ENCODE peak calls at places on chromosome 7, in seven cellular contexts. X is activated T-helper 1 cell treated with anti-CD3 and anti-CD28 coated beads, Interleukin-12 subunit alpha, Interleukin-12 subunit beta, Interleukin-2, Interleukin-4 antibody, amounts not matched to agents 30 ng/mL and 10 ng/mL and 1 ng/mL, durations not matched to agents 14 hours and 24 hours and 36 hours; P is stimulated activated CD4-positive, alpha-beta T cell treated with anti-CD3 and anti-CD28 coated beads, Interleukin-2, amount 100 ng/mL, for 48 hours; J is endothelial cell; G is frontal cortex; Z is kidney epithelial cell; A is GM19239. N is an unnamed sample.

GRCh38 chr7:66145404-66145843 is 30.8 kb downstream of the CRCP start:
- DNase-seq in X (no peak), P (no peak), J (no peak), G (no peak), Z (no peak), A (no peak), N (no peak)

GRCh38 chr7:69722836-69723235 is 124.6 kb downstream of the AUTS2 start:
- DNase-seq in X (no peak), P (no peak), J (no peak), G (no peak), Z (no peak), A (no peak), N (no peak)

GRCh38 chr7:19623676-19624075 is 85.2 kb downstream of the POLR1F start:
- DNase-seq in X (no peak), P (no peak), J (no peak), G (no peak), Z (no peak), A (no peak), N (no peak)

GRCh38 chr7:99365318-99366141 is 9.0 kb upstream of the ARPC1B start:
- DNase-seq in X (peak), P (peak), J (peak), G (peak), Z (no peak), A (peak), N (peak)

GRCh38 chr7:85454904-85455303 is 268.0 kb upstream of the SEMA3D start:
- DNase-seq in X (no peak), P (no peak), J (no peak), G (no peak), Z (no peak), A (no peak), N (no peak)

GRCh38 chr7:52647046-52647445 is 388.4 kb upstream of the POM121L12 start:
- DNase-seq in X (no peak), P (no peak), J (no peak), G (no peak), Z (no peak), A (no peak), N (no peak)

GRCh38 chr7:2016761-2017482 is 215.8 kb downstream of the MAD1L1 start:
- DNase-seq in X (no peak), P (no peak), J (no peak), G (no peak), Z (no peak), A (no peak), N (no peak)

GRCh38 chr7:149422065-149422913 is 38.6 kb downstream of the ZNF777 start:
- DNase-seq in X (peak), P (peak), J (peak), G (peak), Z (peak), A (peak), N (peak)

GRCh38 chr7:44565097-44565794 is 8.5 kb downstream of the DDX56 start:
- DNase-seq in X (peak), P (peak), J (peak), G (peak), Z (no peak), A (peak), N (no peak)

GRCh38 chr7:39633563-39634550 is 10.5 kb downstream of the RALA start:
- DNase-seq in X (no peak), P (no peak), J (no peak), G (no peak), Z (no peak), A (no peak), N (no peak)

GRCh38 chr7:131010714-131011436 is 276.9 kb upstream of the KLF14 start:
- DNase-seq in X (no peak), P (no peak), J (no peak), G (no peak), Z (no peak), A (no peak), N (no peak)

GRCh38 chr7:151425670-151426075 is 14.3 kb downstream of the CRYGN start:
- DNase-seq in X (no peak), P (no peak), J (no peak), G (no peak), Z (no peak), A (no peak), N (no peak)

GRCh38 chr7:31758770-31759169 is 71.8 kb downstream of the PPP1R17 start:
- DNase-seq in X (no peak), P (no peak), J (no peak), G (no peak), Z (no peak), A (no peak), N (no peak)

GRCh38 chr7:85733163-85733915 is 546.5 kb upstream of the SEMA3D start:
- DNase-seq in X (no peak), P (no peak), J (no peak), G (no peak), Z (peak), A (no peak), N (no peak)

GRCh38 chr7:48279420-48279819 is 108.2 kb downstream of the ABCA13 start:
- DNase-seq in X (no peak), P (no peak), J (no peak), G (no peak), Z (no peak), A (no peak), N (no peak)

GRCh38 chr7:39592586-39592985 is 26.4 kb downstream of the YAE1 start:
- DNase-seq in X (no peak), P (no peak), J (no peak), G (no peak), Z (peak), A (no peak), N (no peak)

GRCh38 chr7:28174901-28175661 is 5.5 kb downstream of the JAZF1 start:
- DNase-seq in X (no peak), P (no peak), J (no peak), G (no peak), Z (no peak), A (no peak), N (no peak)

GRCh38 chr7:156124356-156124755 is 312.1 kb upstream of the SHH start:
- DNase-seq in X (no peak), P (no peak), J (no peak), G (no peak), Z (no peak), A (no peak), N (no peak)

GRCh38 chr7:142567201-142567600 is 182.1 kb upstream of the PRSS1 start:
- DNase-seq in X (no peak), P (no peak), J (no peak), G (no peak), Z (no peak), A (no peak), N (no peak)

GRCh38 chr7:72785166-72785955 is 42.6 kb downstream of the TYW1B start:
- DNase-seq in X (no peak), P (no peak), J (no peak), G (no peak), Z (peak), A (no peak), N (no peak)

GRCh38 chr7:16627236-16627635 is 18.3 kb downstream of the ANKMY2 start:
- DNase-seq in X (no peak), P (no peak), J (no peak), G (no peak), Z (no peak), A (no peak), N (no peak)

GRCh38 chr7:130937830-130938229 is 203.8 kb upstream of the KLF14 start:
- DNase-seq in X (no peak), P (no peak), J (no peak), G (no peak), Z (no peak), A (no peak), N (no peak)

GRCh38 chr7:38398725-38399321 is 125.4 kb upstream of the TARP start:
- DNase-seq in X (no peak), P (peak), J (peak), G (peak), Z (no peak), A (peak), N (no peak)